ENCODE peak calls at places on chromosomes 13 and 19, in ten cellular contexts. O is thoracic aorta; X is fibroblast of lung; K is pancreas; L is tibial nerve; V is ascending aorta; U is CD4-positive, alpha-beta T cell; C is uterus; B is stomach; D is PC-3. J is an unnamed sample.
A peak's percentile ranks its signal among the peaks of the same experiment; 100 is the strongest.

GRCh38 chr19:45352914-45353796 is 12.6 kb downstream of the KLC3 start:
- DNase-seq in X (no peak), V (no peak), C (no peak), B (no peak), L (no peak), U (no peak), O (no peak), D (no peak), K (no peak), J (no peak)

GRCh38 chr13:36313047-36313969 is 15.7 kb upstream of the CCDC169 start:
- DNase-seq in U (no peak), D (peak; percentile 20), O (no peak), V (no peak), C (no peak), K (no peak), L (no peak), X (peak; percentile 11), B (no peak), J (no peak)

GRCh38 chr19:13842294-13843103 is 34.4 kb upstream of the NANOS3 start:
- DNase-seq in X (peak; percentile 66), V (peak; percentile 55), O (peak; percentile 70), U (no peak), L (peak; percentile 82), B (peak; percentile 85), C (peak; percentile 92), D (peak; percentile 83), K (peak; percentile 76), J (no peak)

GRCh38 chr13:33058816-33059215 is 42.6 kb downstream of the KL start:
- DNase-seq in C (no peak), B (no peak), O (no peak), K (no peak), V (no peak), U (no peak), X (no peak), L (no peak), D (no peak), J (no peak)

GRCh38 chr13:34085199-34085598 is 267.2 kb downstream of the RFC3 start:
- DNase-seq in U (no peak), O (no peak), X (no peak), B (no peak), D (no peak), V (no peak), L (no peak), C (no peak), K (no peak), J (no peak)

GRCh38 chr19:41849067-41849466 is 4.2 kb downstream of the DMRTC2 start:
- DNase-seq in C (no peak), U (no peak), O (no peak), D (no peak), V (no peak), X (no peak), B (no peak), L (no peak), K (no peak), J (no peak)

GRCh38 chr19:17236831-17237543 is 8.7 kb downstream of the NR2F6 start:
- DNase-seq in B (no peak), V (no peak), D (no peak), L (no peak), U (no peak), C (no peak), X (no peak), O (no peak), K (no peak), J (no peak)

GRCh38 chr13:102316732-102317131 is 85.1 kb downstream of the FGF14 start:
- DNase-seq in O (no peak), U (no peak), V (no peak), C (no peak), L (no peak), X (no peak), K (no peak), B (no peak), D (no peak), J (no peak)

GRCh38 chr19:55355213-55355821 is 798 bp upstream of the COX6B2 start:
- DNase-seq in X (no peak), L (no peak), V (no peak), B (no peak), D (peak; percentile 66), K (no peak), C (no peak), O (no peak), U (no peak), J (no peak)

GRCh38 chr19:12885749-12886706 is 973 bp downstream of the KLF1 start:
- DNase-seq in O (no peak), B (no peak), K (no peak), D (no peak), C (no peak), X (peak; percentile 2), U (no peak), L (no peak), V (no peak), J (no peak)

GRCh38 chr19:12872941-12873890 is 8.0 kb downstream of the DNASE2 start:
- DNase-seq in K (peak; percentile 51), V (no peak), U (peak; percentile 33), B (peak; percentile 88), L (no peak), C (no peak), D (peak; percentile 91), X (peak; percentile 3), O (no peak), J (peak; percentile 3)

GRCh38 chr13:40236566-40237168 is 429.8 kb downstream of the FOXO1 start:
- DNase-seq in B (no peak), V (peak; percentile 67), O (peak; percentile 53), K (no peak), C (peak; percentile 76), U (no peak), L (peak; percentile 81), X (no peak), D (no peak), J (no peak)

GRCh38 chr13:109764474-109765292 is 21.7 kb downstream of the IRS2 start:
- DNase-seq in X (peak; percentile 47), O (no peak), B (no peak), U (no peak), K (no peak), D (no peak), C (no peak), V (no peak), L (no peak), J (peak; percentile 47)
- H3K27ac ChIP-seq in X (no peak overlapping the region), O (no peak overlapping the region), B (no peak overlapping the region), U (no peak overlapping the region), K (no peak overlapping the region), D (no peak overlapping the region), C (no peak overlapping the region), V (no peak overlapping the region), L (no peak overlapping the region), J (peak overlapping the region; percentile 53)

DNA sequence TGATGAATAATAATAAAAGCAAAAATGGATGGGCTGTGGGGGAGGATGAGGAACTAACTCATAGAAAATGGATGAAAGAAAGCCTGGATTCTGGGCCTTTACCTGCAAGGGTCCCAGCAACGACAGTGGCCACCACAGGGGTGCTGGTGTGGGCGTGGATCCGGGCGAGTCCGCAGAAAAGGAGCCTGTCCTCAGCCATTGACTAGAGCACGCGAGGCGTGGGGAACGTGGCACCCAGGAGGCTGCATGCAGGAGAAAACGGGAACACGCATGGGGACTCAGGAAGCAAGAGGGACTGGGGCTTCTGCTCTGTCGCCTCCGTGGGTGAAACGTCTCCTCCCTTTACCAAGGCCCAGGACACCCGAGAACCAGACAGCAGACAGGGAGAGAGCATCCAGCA is 25.8 kb upstream of the DPRX start:
- DNase-seq in X (no peak), L (no peak), B (no peak), D (no peak), C (no peak), U (no peak), V (no peak), K (no peak), O (no peak), J (no peak)
- H3K27ac ChIP-seq in X (no peak overlapping the region), L (no peak overlapping the region), B (no peak overlapping the region), D (no peak overlapping the region), C (no peak overlapping the region), U (no peak overlapping the region), V (no peak overlapping the region), K (no peak overlapping the region), O (no peak overlapping the region), J (no peak overlapping the region)

GRCh38 chr19:38727868-38728660 is 16.2 kb downstream of the CAPN12 start:
- DNase-seq in D (no peak), K (no peak), U (no peak), B (no peak), O (no peak), L (no peak), C (peak; percentile 65), X (no peak), V (no peak), J (no peak)

GRCh38 chr19:38728752-38729541 is 15.3 kb downstream of the CAPN12 start:
- DNase-seq in U (no peak), B (no peak), O (no peak), C (peak; percentile 27), V (no peak), D (no peak), L (no peak), K (no peak), X (no peak), J (no peak)

GRCh38 chr19:38730470-38730730 is 13.9 kb downstream of the CAPN12 start:
- DNase-seq in C (no peak), X (no peak), K (peak; percentile 1), L (no peak), V (no peak), D (no peak), U (no peak), O (no peak), B (no peak), J (no peak)

GRCh38 chr19:38730731-38731589 is 13.3 kb downstream of the CAPN12 start:
- DNase-seq in D (no peak), O (no peak), U (no peak), V (no peak), X (no peak), K (peak; percentile 22), L (no peak), B (no peak), C (peak; percentile 19), J (no peak)

DNA sequence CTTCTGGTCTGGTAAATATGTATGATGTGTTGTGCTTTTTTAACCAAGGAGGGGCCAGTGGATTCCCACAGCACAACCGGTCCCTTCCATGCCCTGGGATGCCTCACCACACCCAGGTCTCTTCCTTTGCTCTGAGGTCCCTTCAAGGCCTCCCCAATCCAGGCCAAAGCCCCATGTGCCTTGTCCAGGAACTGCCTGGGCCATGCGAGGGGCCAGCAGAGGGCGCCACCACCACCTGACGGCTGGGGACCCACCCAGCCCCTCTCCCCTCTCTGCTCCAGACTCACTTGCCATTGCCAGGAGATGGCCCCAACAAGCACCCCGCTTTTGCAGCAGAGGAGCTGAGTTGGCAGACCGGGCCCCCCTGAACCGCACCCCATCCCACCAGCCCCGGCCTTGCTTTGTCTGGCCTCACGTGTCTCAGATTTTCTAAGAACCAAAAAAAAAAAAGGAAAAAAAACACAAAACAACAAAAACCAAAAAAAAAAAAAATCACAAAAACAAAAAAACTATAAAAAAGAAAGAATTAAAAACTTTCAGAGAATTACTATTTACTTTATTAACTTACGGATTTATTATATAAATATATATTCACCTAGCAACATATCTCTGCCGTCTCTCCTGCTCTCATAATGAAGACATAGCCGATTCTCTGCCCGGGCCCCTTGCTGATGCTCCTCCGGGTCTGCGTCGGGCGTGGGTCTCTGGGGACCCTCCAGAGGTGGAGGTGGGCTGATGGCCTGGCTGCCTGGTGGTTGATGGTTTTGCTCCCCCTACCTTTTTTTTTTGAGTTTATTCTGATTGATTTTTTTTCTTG is 14.4 kb downstream of the CAPN12 start:
- DNase-seq in L (peak; percentile 54), X (peak; percentile 47), C (peak; percentile 63), U (peak; percentile 68), K (peak; percentile 53), B (peak; percentile 77), O (no peak), V (no peak), D (peak; percentile 53), J (no peak)
- H3K27ac ChIP-seq in L (no peak overlapping the region), X (no peak overlapping the region), C (peak overlapping the region; percentile 88), U (no peak overlapping the region), K (no peak overlapping the region), B (peak overlapping the region; percentile 50), O (no peak overlapping the region), V (peak overlapping the region; percentile 46), D (no peak overlapping the region), J (no peak overlapping the region)

GRCh38 chr19:15115080-15115479 is 7.9 kb downstream of the SYDE1 start:
- DNase-seq in L (peak; percentile 48), X (peak; percentile 47), D (no peak), B (peak; percentile 43), K (no peak), C (peak; percentile 77), U (no peak), O (no peak), V (no peak), J (peak; percentile 23)
- H3K27ac ChIP-seq in L (no peak overlapping the region), X (peak overlapping the region; percentile 37), D (no peak overlapping the region), B (no peak overlapping the region), K (no peak overlapping the region), C (peak overlapping the region; percentile 51), U (no peak overlapping the region), O (peak overlapping the region; percentile 63), V (peak overlapping the region; percentile 63), J (no peak overlapping the region)

J was measured in caudate nucleus.